ENCODE peak calls at places on chromosomes 3 and 15, in six cellular contexts. D, C, K, N, I and S are unnamed samples.
A peak's percentile ranks its signal among the peaks of the same experiment; 100 is the strongest.

GRCh38 chr3:159839561-159840379 is 148.9 kb upstream of the IL12A start:
- DNase-seq in D (peak; percentile 18), C (no peak), K (peak; percentile 60), N (no peak), I (no peak), S (peak; percentile 39)

GRCh38 chr15:36988947-36989346 is 111.4 kb downstream of the MEIS2 start:
- DNase-seq in D (no peak), C (no peak), K (peak; percentile 49), N (no peak), I (no peak), S (no peak)

GRCh38 chr15:95624100-95624499 is 706.4 kb upstream of the NR2F2 start:
- DNase-seq in D (no peak), C (no peak), K (no peak), N (no peak), I (no peak), S (no peak)

GRCh38 chr3:12891985-12892839 is 50.8 kb upstream of the RPL32 start:
- DNase-seq in D (peak; percentile 18), C (no peak), K (peak; percentile 52), N (no peak), I (peak; percentile 78), S (no peak)

GRCh38 chr3:171614318-171614967 is 154.2 kb upstream of the TNIK start:
- DNase-seq in D (peak; percentile 15), C (no peak), K (peak; percentile 63), N (no peak), I (no peak), S (no peak)

GRCh38 chr3:32366638-32367368 is 24.9 kb upstream of the CMTM7 start:
- DNase-seq in D (no peak), C (no peak), K (peak; percentile 35), N (no peak), I (peak; percentile 72), S (no peak)

GRCh38 chr3:182389041-182389815 is 404.1 kb upstream of the ATP11B start:
- DNase-seq in D (no peak), C (no peak), K (peak; percentile 69), N (no peak), I (peak; percentile 81), S (no peak)

GRCh38 chr3:37064747-37065146 is 71.4 kb downstream of the MLH1 start:
- DNase-seq in D (no peak), C (no peak), K (peak; percentile 49), N (no peak), I (no peak), S (no peak)

GRCh38 chr15:31296304-31297220 is 30.1 kb upstream of the KLF13 start:
- DNase-seq in D (no peak), C (peak; percentile 9), K (no peak), N (no peak), I (peak; percentile 90), S (no peak)

GRCh38 chr3:72335458-72336050 is 512.7 kb downstream of the SHQ1 start:
- DNase-seq in D (no peak), C (no peak), K (no peak), N (no peak), I (no peak), S (no peak)

GRCh38 chr3:154275965-154276364 is 48.3 kb downstream of the DHX36 start:
- DNase-seq in D (no peak), C (no peak), K (no peak), N (no peak), I (peak; percentile 13), S (no peak)

GRCh38 chr3:123648696-123649405 is 64.0 kb upstream of the HACD2 start:
- DNase-seq in D (no peak), C (no peak), K (no peak), N (no peak), I (no peak), S (no peak)

GRCh38 chr15:42695527-42696071 is 41.3 kb downstream of the CDAN1 start:
- DNase-seq in D (no peak), C (no peak), K (no peak), N (peak; percentile 71), I (no peak), S (no peak)

GRCh38 chr3:124951511-124952390 is 17.2 kb upstream of the MUC13 start:
- DNase-seq in D (no peak), C (no peak), K (peak; percentile 66), N (no peak), I (peak; percentile 60), S (no peak)

GRCh38 chr15:41774873-41775417 is 661 bp downstream of the MAPKBP1 start:
- DNase-seq in D (no peak), C (no peak), K (no peak), N (no peak), I (no peak), S (no peak)

GRCh38 chr3:35200056-35200455 is 439.3 kb upstream of the ARPP21 start:
- DNase-seq in D (no peak), C (no peak), K (peak; percentile 89), N (no peak), I (peak; percentile 45), S (no peak)

GRCh38 chr3:157129782-157130137 is 30.2 kb downstream of the CCNL1 start:
- DNase-seq in D (no peak), C (no peak), K (peak; percentile 70), N (no peak), I (peak; percentile 63), S (no peak)

GRCh38 chr15:91021516-91022074 is 799 bp downstream of the VPS33B start:
- DNase-seq in D (no peak), C (no peak), K (peak; percentile 17), N (no peak), I (no peak), S (no peak)

GRCh38 chr15:92037446-92037845 is 183.9 kb downstream of the SLCO3A1 start:
- DNase-seq in D (no peak), C (no peak), K (no peak), N (no peak), I (no peak), S (no peak)

GRCh38 chr3:5579342-5579741 is 391.8 kb downstream of the EDEM1 start:
- DNase-seq in D (no peak), C (no peak), K (no peak), N (no peak), I (no peak), S (no peak)

GRCh38 chr3:25945836-25946235 is 155.9 kb downstream of the OXSM start:
- DNase-seq in D (no peak), C (no peak), K (no peak), N (no peak), I (no peak), S (no peak)

GRCh38 chr3:19149388-19149787 is 1.1 kb downstream of the KCNH8 start:
- DNase-seq in D (no peak), C (no peak), K (peak; percentile 13), N (no peak), I (peak; percentile 28), S (no peak)

DNA sequence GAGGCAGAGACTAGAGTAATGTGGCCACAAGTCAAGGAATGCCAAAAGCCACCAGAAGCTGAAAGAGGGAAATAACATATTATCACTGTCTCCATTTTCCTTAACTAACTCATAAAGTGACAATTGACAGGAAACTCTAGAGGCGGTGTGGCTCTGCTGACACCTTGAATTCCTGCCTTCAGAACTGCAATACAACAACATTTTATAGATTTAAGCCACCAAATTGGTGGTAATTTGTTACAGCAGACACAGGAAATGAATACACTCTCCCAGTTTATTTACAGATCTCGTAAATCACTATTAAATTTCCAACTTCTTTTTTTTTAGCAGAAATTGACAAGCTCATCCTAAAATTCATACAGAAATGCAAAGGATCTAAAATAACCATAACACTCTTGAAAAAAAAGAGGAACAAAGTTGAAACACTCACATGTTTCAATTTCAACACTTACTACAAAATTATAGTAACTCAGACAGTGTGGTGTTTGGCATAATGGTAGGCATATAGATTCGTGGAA is 449.9 kb downstream of the OTOL1 start:
- DNase-seq in D (no peak), C (no peak), K (no peak), N (no peak), I (no peak), S (no peak)
- H3K4me3 ChIP-seq in D (no peak overlapping the region), C (no peak overlapping the region), K (no peak overlapping the region), N (no peak overlapping the region), I (no peak overlapping the region), S (no peak overlapping the region)

DNA sequence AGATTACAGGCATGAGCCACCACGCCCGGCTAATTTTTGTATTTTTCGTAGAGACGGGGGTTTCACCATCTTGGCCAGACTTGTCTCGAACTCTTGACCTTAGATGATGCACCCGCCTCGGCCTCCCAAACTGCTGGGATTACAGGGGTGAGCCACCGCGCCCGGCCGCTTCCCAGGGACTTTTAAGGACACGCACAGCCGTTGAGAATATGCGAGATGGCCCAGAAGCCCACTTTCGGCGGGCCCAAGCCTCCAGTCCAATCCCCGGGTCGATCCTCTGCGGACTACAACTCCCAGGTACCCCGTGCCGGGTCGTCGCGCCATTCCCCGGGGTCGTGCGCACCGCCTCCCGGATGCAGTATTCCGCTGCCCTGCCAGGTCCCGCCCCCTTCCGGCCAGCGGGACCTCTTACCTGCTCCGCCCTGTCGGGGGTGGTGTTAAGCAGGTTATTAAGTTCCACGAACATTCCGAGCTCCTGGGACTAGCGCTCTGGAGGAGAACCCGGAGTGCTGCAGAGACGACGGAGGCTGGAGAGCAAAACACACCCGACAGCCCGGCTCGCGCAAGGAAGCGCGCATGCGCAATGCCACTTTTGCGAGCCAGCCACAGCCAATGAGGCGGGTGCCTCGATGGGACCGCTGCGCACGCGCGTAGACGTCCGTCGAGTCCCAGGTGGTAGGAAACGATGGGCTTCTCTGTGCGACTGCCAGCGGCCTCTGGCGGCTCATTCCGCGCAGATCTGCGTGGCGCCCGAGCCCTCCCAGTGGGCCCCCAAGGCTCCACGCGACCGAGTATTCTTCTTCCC is at the start of gene ELP6:
- DNase-seq in D (peak; percentile 97), C (peak; percentile 91), K (peak; percentile 94), N (peak; percentile 98), I (peak; percentile 96), S (peak; percentile 97)
- TF ChIP-seq CTCF in D (peak; percentile 30), C (peak; percentile 73), K (no peak), N (peak; percentile 27), I (peak; percentile 58), S (peak; percentile 56)

DNA sequence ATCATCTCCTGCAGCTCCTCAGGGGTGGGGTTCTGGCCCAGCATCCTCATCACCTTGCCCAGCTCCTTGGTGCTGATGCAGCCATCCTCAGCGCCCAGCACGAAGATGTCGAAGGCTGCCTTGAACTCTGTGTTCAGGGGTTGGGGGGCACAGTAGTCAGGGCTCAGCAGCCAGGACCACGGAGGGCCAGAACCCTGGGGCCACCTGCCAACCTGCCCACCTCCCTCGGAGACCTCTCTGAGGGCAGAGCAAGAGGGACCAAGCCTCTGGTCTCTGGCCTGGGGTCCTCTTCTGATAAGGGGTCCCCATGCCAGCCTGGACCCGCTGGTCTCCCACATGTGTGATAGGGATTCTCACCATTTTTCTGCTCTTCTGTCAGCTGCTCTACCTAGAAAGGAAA is 1.7 kb downstream of the TNNC1 start:
- DNase-seq in D (no peak), C (no peak), K (no peak), N (no peak), I (no peak), S (no peak)
- H3K27ac ChIP-seq in D (peak overlapping the region; percentile 90), C (no peak overlapping the region), K (no peak overlapping the region), N (no peak overlapping the region), I (no peak overlapping the region), S (peak overlapping the region; percentile 97)

GRCh38 chr3:151314132-151314531 is 2.5 kb downstream of the GPR87 start:
- DNase-seq in D (no peak), C (no peak), K (no peak), N (no peak), I (no peak), S (no peak)

GRCh38 chr3:151314593-151314992 is 2.0 kb downstream of the GPR87 start:
- DNase-seq in D (no peak), C (no peak), K (no peak), N (no peak), I (no peak), S (no peak)

GRCh38 chr3:151315136-151315535 is 1.5 kb downstream of the GPR87 start:
- DNase-seq in D (no peak), C (no peak), K (peak; percentile 64), N (no peak), I (peak; percentile 60), S (no peak)

GRCh38 chr3:151315846-151316245 is 774 bp downstream of the GPR87 start:
- DNase-seq in D (no peak), C (no peak), K (no peak), N (no peak), I (peak; percentile 29), S (no peak)

GRCh38 chr3:151312972-151313371 is 3.6 kb downstream of the GPR87 start:
- DNase-seq in D (no peak), C (no peak), K (no peak), N (no peak), I (no peak), S (no peak)
- H3K4me3 ChIP-seq in D (no peak overlapping the region), C (no peak overlapping the region), K (no peak overlapping the region), N (no peak overlapping the region), I (no peak overlapping the region), S (no peak overlapping the region)